ENCODE peak calls at places on chromosome 18, in six cellular contexts. I is H1, Y is HepG2, R is GM12891, M is K562, O is GM12878. A is an unnamed sample.

GRCh38 chr18:40048253-40048652 is 1906.8 kb upstream of the PIK3C3 start:
- DNase-seq in I (no peak), Y (no peak), R (no peak), M (no peak), O (no peak), A (no peak)

GRCh38 chr18:33720133-33720532 is 142.1 kb downstream of the ASXL3 start:
- DNase-seq in I (no peak), Y (no peak), R (no peak), M (no peak), O (no peak), A (no peak)

GRCh38 chr18:37449618-37450017 is 116.0 kb downstream of the CELF4 start:
- DNase-seq in I (no peak), Y (no peak), R (no peak), M (no peak), O (no peak), A (no peak)

GRCh38 chr18:21391074-21391673 is 149.1 kb downstream of the GREB1L start:
- DNase-seq in I (no peak), Y (no peak), R (no peak), M (no peak), O (peak), A (no peak)

GRCh38 chr18:79765491-79766245 is 32.1 kb upstream of the KCNG2 start:
- DNase-seq in I (no peak), Y (no peak), R (no peak), M (no peak), O (no peak), A (no peak)

GRCh38 chr18:75548353-75548752 is 120.8 kb upstream of the SMIM21 start:
- DNase-seq in I (no peak), Y (no peak), R (no peak), M (no peak), O (no peak), A (no peak)

GRCh38 chr18:35060092-35060491 is 18.9 kb downstream of the MAPRE2 start:
- DNase-seq in I (no peak), Y (no peak), R (no peak), M (no peak), O (no peak), A (no peak)

GRCh38 chr18:74289137-74289536 is 2.6 kb downstream of the CYB5A start:
- DNase-seq in I (no peak), Y (no peak), R (no peak), M (no peak), O (no peak), A (no peak)

GRCh38 chr18:6628189-6628588 is 101.3 kb upstream of the ARHGAP28 start:
- DNase-seq in I (no peak), Y (no peak), R (no peak), M (no peak), O (no peak), A (no peak)

GRCh38 chr18:60746491-60746890 is 373.9 kb upstream of the MC4R start:
- DNase-seq in I (no peak), Y (no peak), R (no peak), M (no peak), O (no peak), A (no peak)

GRCh38 chr18:13266208-13267100 is 47.9 kb downstream of the LDLRAD4 start:
- DNase-seq in I (no peak), Y (no peak), R (no peak), M (no peak), O (no peak), A (no peak)

GRCh38 chr18:13492314-13492713 is 234.0 kb downstream of the FAM210A start:
- DNase-seq in I (no peak), Y (no peak), R (no peak), M (no peak), O (no peak), A (no peak)

GRCh38 chr18:73879771-73880170 is 267.9 kb downstream of the FBXO15 start:
- DNase-seq in I (no peak), Y (no peak), R (no peak), M (no peak), O (no peak), A (no peak)

GRCh38 chr18:51275712-51276473 is 78.4 kb upstream of the MEX3C start:
- DNase-seq in I (no peak), Y (no peak), R (no peak), M (no peak), O (no peak), A (no peak)

GRCh38 chr18:3368193-3368592 is 81.8 kb upstream of the TGIF1 start:
- DNase-seq in I (no peak), Y (no peak), R (no peak), M (no peak), O (no peak), A (no peak)

GRCh38 chr18:73848656-73849055 is 299.0 kb downstream of the FBXO15 start:
- DNase-seq in I (no peak), Y (no peak), R (no peak), M (no peak), O (no peak), A (no peak)

GRCh38 chr18:2545155-2545554 is 26.1 kb downstream of the METTL4 start:
- DNase-seq in I (no peak), Y (no peak), R (no peak), M (no peak), O (no peak), A (no peak)

GRCh38 chr18:49875155-49875554 is 61.8 kb upstream of the ACAA2 start:
- DNase-seq in I (no peak), Y (no peak), R (no peak), M (no peak), O (no peak), A (no peak)

GRCh38 chr18:25503567-25504081 is 151.7 kb upstream of the ZNF521 start:
- DNase-seq in I (peak), Y (peak), R (no peak), M (no peak), O (no peak), A (no peak)

GRCh38 chr18:67621025-67621713 is 104.6 kb upstream of the DSEL start:
- DNase-seq in I (no peak), Y (no peak), R (no peak), M (no peak), O (no peak), A (no peak)

GRCh38 chr18:533995-534601 is 33.6 kb upstream of the COLEC12 start:
- DNase-seq in I (no peak), Y (no peak), R (no peak), M (no peak), O (no peak), A (no peak)

GRCh38 chr18:51190000-51190399 is 7.5 kb downstream of the MEX3C start:
- DNase-seq in I (no peak), Y (no peak), R (no peak), M (no peak), O (no peak), A (no peak)

GRCh38 chr18:598053-598665 is 1.4 kb downstream of the CLUL1 start:
- DNase-seq in I (no peak), Y (no peak), R (no peak), M (no peak), O (no peak), A (no peak)

GRCh38 chr18:57273194-57273593 is 79.2 kb upstream of the ST8SIA3 start:
- DNase-seq in I (no peak), Y (peak), R (no peak), M (no peak), O (no peak), A (no peak)

GRCh38 chr18:3029215-3029972 is 16.4 kb upstream of the LPIN2 start:
- DNase-seq in I (no peak), Y (no peak), R (no peak), M (peak), O (no peak), A (no peak)

GRCh38 chr18:57915848-57916596 is 112.9 kb upstream of the ATP8B1 start:
- DNase-seq in I (no peak), Y (peak), R (no peak), M (peak), O (no peak), A (no peak)

GRCh38 chr18:3875376-3875775 is 425.4 kb downstream of the TGIF1 start:
- DNase-seq in I (no peak), Y (no peak), R (no peak), M (no peak), O (no peak), A (no peak)

GRCh38 chr18:70337139-70337972 is 48.5 kb downstream of the SOCS6 start:
- DNase-seq in I (peak), Y (peak), R (no peak), M (peak), O (no peak), A (no peak)

GRCh38 chr18:13725566-13726227 is 661 bp downstream of the FAM210A start:
- DNase-seq in I (no peak), Y (peak), R (no peak), M (no peak), O (no peak), A (no peak)

GRCh38 chr18:79523221-79523737 is 127.5 kb downstream of the NFATC1 start:
- DNase-seq in I (no peak), Y (no peak), R (no peak), M (no peak), O (no peak), A (no peak)

GRCh38 chr18:46917108-46917807 is at the start of the genes KATNAL2 and PIAS2:
- DNase-seq in I (peak), Y (peak), R (peak), M (peak), O (no peak), A (peak)

GRCh38 chr18:46916551-46917107 is 678 bp downstream of the PIAS2 start:
- DNase-seq in I (no peak), Y (peak), R (peak), M (no peak), O (no peak), A (no peak)

GRCh38 chr18:46915800-46916550 is 1.3 kb downstream of the PIAS2 start:
- DNase-seq in I (no peak), Y (no peak), R (no peak), M (peak), O (no peak), A (no peak)

GRCh38 chr18:46920067-46920466 is 2.7 kb downstream of the KATNAL2 start:
- DNase-seq in I (no peak), Y (no peak), R (no peak), M (no peak), O (no peak), A (no peak)

GRCh38 chr18:46917808-46918600 is 602 bp downstream of the KATNAL2 start:
- DNase-seq in I (peak), Y (no peak), R (peak), M (peak), O (no peak), A (peak)
- TF ChIP-seq POLR2A in I (no peak), Y (no peak), R (no peak), M (peak), O (no peak), A (no peak)

GRCh38 chr18:54557958-54558357 is 33.1 kb upstream of the DYNAP start:
- DNase-seq in I (no peak), Y (no peak), R (no peak), M (no peak), O (no peak), A (no peak)

GRCh38 chr18:54555996-54556395 is 35.0 kb upstream of the DYNAP start:
- DNase-seq in I (no peak), Y (no peak), R (no peak), M (no peak), O (no peak), A (no peak)

GRCh38 chr18:54561864-54562263 is 29.2 kb upstream of the DYNAP start:
- DNase-seq in I (no peak), Y (no peak), R (no peak), M (no peak), O (no peak), A (no peak)

DNA sequence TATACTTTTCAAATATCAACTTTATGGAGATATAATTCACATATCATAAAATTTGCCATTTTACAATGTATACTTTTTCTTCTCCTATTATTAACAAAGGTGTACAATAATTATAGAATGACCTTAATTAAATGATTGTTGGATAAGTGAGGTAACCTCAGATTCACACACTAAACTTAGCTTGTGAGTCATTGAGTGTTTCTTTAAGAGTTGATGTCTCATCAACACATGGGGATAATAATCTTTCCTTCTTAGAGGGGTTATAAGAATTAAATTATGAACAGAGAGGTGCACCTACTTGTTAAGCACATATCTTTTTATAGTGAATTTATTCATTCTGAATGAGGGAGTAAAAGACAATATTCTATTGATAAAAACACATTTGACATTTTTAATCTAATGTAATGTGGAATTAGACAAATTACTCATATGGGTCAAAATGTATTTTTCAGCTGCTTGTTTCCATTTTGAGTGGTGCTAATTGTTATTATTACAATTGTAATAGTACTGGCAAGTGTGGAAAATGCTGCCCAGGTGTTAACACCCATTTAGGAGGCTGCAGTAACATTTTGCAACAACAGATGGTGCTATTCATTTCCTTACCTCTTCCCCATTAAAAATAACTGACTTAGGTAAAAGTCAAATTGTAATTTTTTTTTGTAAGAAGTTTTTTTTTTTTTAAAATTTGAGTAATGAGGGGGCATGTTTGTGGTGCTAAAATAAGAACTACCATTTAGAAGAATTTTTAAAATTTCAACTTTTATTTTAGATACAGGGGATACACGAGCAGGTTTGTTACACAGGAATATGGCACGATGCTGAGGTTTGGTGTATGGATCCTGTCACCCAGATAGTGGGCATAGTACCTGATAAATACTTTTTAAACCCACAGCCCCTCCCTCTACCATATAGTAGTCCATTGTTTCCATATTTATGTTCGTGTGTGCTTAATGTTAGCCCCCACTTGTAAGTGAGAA is 32.1 kb upstream of the DYNAP start:
- DNase-seq in I (no peak), Y (peak), R (no peak), M (peak), O (peak), A (no peak)
- TF ChIP-seq POLR2AphosphoS5 in I (no peak), Y (no peak), R (no peak), M (no peak), O (no peak), A (no peak)

GRCh38 chr18:48871391-48872166 is 79.2 kb downstream of the SMAD7 start:
- DNase-seq in I (no peak), Y (no peak), R (no peak), M (no peak), O (no peak), A (no peak)
- TF ChIP-seq TAF1 in I (no peak), Y (no peak), R (no peak), M (no peak), O (no peak), A (no peak)

DNA sequence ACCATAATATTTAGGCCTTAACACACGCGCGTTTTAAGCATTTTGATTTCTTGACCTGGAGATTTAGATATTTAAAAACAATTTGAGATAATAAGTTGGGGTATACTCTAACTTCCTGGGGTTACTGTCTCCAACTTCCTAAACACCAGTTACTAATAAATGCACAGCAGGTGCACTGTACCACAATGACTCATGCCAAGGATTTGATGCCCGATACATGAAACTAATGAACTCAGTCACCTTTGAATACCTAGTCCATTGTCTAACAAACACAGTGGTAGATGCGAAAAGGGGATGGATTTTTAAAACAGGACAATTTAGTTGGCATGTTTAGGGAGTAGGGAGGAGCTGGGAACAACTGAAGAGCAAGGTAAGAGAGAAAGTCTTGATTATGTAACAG is 21.2 kb downstream of the CABYR start:
- DNase-seq in I (no peak), Y (no peak), R (no peak), M (no peak), O (no peak), A (no peak)
- TF ChIP-seq POLR2A in I (no peak), Y (no peak), R (no peak), M (no peak), O (no peak), A (no peak)

DNA sequence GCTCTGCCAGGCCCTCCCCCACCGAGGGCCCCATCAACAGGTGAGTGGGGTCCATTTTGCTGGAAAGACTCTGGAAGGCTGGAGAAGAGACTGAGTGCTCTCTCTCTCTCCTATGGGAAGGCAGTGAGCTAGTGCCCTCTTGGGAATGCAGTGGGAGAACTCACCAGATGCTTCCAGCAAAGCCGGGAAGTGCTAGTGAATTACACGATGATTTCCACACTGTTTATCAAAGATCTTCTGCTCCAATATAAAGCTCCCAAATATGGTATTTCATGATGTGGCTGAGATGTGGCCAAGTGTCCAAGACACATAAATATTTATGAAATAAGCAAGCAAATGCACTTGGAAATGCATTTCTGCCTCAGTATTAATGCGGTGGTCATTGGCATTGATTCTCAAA is 135.9 kb downstream of the VAPA start:
- DNase-seq in I (no peak), Y (no peak), R (no peak), M (no peak), O (no peak), A (no peak)
- TF ChIP-seq POLR2AphosphoS5 in I (no peak), Y (no peak), R (no peak), M (no peak), O (no peak), A (no peak)

GRCh38 chr18:31506024-31506742 is 8.2 kb downstream of the DSG2 start:
- DNase-seq in I (no peak), Y (peak), R (no peak), M (no peak), O (no peak), A (no peak)

GRCh38 chr18:31511098-31511497 is 13.1 kb downstream of the DSG2 start:
- DNase-seq in I (no peak), Y (no peak), R (no peak), M (peak), O (no peak), A (no peak)

GRCh38 chr18:31509571-31509970 is 11.6 kb downstream of the DSG2 start:
- DNase-seq in I (no peak), Y (peak), R (no peak), M (no peak), O (no peak), A (no peak)

GRCh38 chr18:31510319-31510718 is 12.3 kb downstream of the DSG2 start:
- DNase-seq in I (no peak), Y (peak), R (no peak), M (no peak), O (no peak), A (no peak)

GRCh38 chr18:31508781-31509180 is 10.8 kb downstream of the DSG2 start:
- DNase-seq in I (no peak), Y (no peak), R (no peak), M (no peak), O (no peak), A (no peak)
- TF ChIP-seq TAF1 in I (no peak), Y (no peak), R (no peak), M (no peak), O (no peak), A (no peak)

DNA sequence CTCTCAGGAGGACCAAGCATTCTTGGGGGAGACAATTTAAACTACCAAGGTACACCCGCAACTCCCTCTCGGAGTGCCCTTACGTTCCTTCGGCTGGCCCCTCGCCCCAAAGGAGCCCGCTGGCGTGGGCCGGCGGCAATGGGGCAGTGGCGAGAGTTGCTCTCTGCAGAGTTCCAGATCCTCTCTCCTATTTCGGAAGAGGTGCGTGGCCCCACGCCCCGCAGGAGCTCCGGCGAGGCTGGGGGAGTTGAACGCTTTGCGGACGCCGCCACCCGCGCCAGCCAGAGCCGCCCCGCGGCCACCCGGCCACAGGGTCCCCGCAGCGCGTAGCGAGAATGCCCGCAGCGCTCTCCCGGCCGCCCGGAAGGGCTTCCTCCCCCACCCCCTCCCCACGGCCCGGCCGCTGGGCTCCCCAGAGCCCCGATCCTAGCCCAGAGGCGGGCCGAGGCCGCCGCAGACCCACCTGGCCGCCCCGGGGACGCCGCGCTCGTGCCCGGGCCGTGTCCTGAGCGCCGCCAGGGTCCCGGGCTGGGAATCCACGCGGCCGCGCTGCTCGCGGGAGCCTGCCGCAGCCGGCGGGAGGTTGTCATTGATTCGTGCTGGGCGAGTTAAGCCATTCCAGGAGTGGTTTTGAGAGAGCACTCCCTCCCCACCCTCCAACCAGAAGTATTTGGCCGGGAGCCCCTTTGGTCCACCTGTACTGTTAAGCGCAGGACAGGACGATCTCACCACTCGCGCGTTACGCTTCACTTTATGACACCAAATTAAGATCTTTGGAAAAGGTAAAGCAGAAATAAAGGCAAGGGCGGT is 206.3 kb upstream of the SMAD2 start:
- DNase-seq in I (no peak), Y (no peak), R (peak), M (no peak), O (no peak), A (no peak)
- TF ChIP-seq POLR2A in I (no peak), Y (no peak), R (no peak), M (no peak), O (no peak), A (no peak)

GRCh38 chr18:63850010-63850409 is 37.5 kb upstream of the SERPINB2 start:
- DNase-seq in I (peak), Y (peak), R (no peak), M (no peak), O (no peak), A (no peak)
- TF ChIP-seq POLR2AphosphoS5 in I (no peak), Y (no peak), R (no peak), M (no peak), O (no peak), A (no peak)